ENCODE peak calls at places on chromosomes 4 and X, in four cellular contexts. F is HEK293T, P is WTC11, L is H1. R is an unnamed sample.

GRCh38 chr4:162485486-162485885 is 321.7 kb upstream of the FSTL5 start:
- DNase-seq in L (no peak), F (no peak), P (no peak), R (no peak)

GRCh38 chr4:72357908-72358307 is 211.1 kb downstream of the ADAMTS3 start:
- DNase-seq in F (no peak), P (no peak), L (no peak), R (no peak)

GRCh38 chr4:107283587-107284559 is 247.8 kb upstream of the DKK2 start:
- DNase-seq in F (no peak), P (no peak), L (peak; percentile 27), R (no peak)

GRCh38 chr4:30756553-30756952 is 36.4 kb downstream of the PCDH7 start:
- DNase-seq in L (no peak), P (no peak), F (no peak), R (no peak)

GRCh38 chrX:153400146-153401132 is 711 bp downstream of the PNMA6E start:
- DNase-seq in F (peak; percentile 93), L (peak; percentile 9), P (peak; percentile 73), R (peak; percentile 35)

GRCh38 chrX:136752796-136753195 is 27.9 kb downstream of the ARHGEF6 start:
- DNase-seq in L (no peak), F (no peak), P (no peak), R (no peak)

GRCh38 chr4:84944952-84945351 is 21.5 kb downstream of the WDFY3 start:
- DNase-seq in F (no peak), P (no peak), L (no peak), R (no peak)

GRCh38 chr4:120964596-120964995 is 42.1 kb upstream of the PRDM5 start:
- DNase-seq in L (no peak), F (no peak), P (no peak), R (no peak)

GRCh38 chrX:38206542-38206941 is 14.1 kb downstream of the SRPX start:
- DNase-seq in P (no peak), F (no peak), L (no peak), R (no peak)

GRCh38 chr4:92035666-92036065 is 268.1 kb upstream of the GRID2 start:
- DNase-seq in F (no peak), P (no peak), L (no peak), R (no peak)

GRCh38 chrX:33149085-33149484 is 62.3 kb downstream of the DMD start:
- DNase-seq in P (no peak), L (no peak), F (no peak), R (no peak)

GRCh38 chr4:185711764-185712163 is 100.2 kb downstream of the SORBS2 start:
- DNase-seq in L (no peak), F (no peak), P (no peak), R (no peak)

GRCh38 chrX:17788439-17788838 is 51.1 kb downstream of the SCML1 start:
- DNase-seq in F (peak; percentile 80), P (peak; percentile 50), L (peak; percentile 19), R (peak; percentile 10)

GRCh38 chrX:63513825-63514574 is 162.9 kb upstream of the SPIN4 start:
- DNase-seq in L (no peak), F (no peak), P (no peak), R (no peak)

GRCh38 chr4:125762537-125762936 is 447.8 kb downstream of the FAT4 start:
- DNase-seq in F (no peak), L (no peak), P (no peak), R (no peak)

GRCh38 chr4:153530284-153530995 is 64.3 kb downstream of the TMEM131L start:
- DNase-seq in F (no peak), L (no peak), P (no peak), R (no peak)

GRCh38 chr4:17059192-17059634 is 160.8 kb upstream of the LDB2 start:
- DNase-seq in P (no peak), L (no peak), F (no peak), R (no peak)

GRCh38 chr4:20194079-20195013 is 57.4 kb upstream of the SLIT2 start:
- DNase-seq in F (no peak), P (no peak), L (no peak), R (no peak)

GRCh38 chrX:129925305-129926092 is 19.5 kb downstream of the UTP14A start:
- DNase-seq in F (peak; percentile 83), L (peak; percentile 23), P (peak; percentile 66), R (peak; percentile 44)

GRCh38 chr4:153045111-153045982 is 109.2 kb downstream of the FHDC1 start:
- DNase-seq in F (no peak), L (no peak), P (no peak), R (no peak)

GRCh38 chrX:38052096-38052495 is 45.7 kb downstream of the SYTL5 start:
- DNase-seq in F (no peak), L (no peak), P (no peak), R (peak; percentile 56)

GRCh38 chr4:1501754-1502500 is 95.7 kb upstream of the NKX1-1 start:
- DNase-seq in F (no peak), P (peak; percentile 4), L (no peak), R (no peak)

GRCh38 chr4:140130677-140131076 is 23.3 kb downstream of the MAML3 start:
- DNase-seq in P (no peak), L (no peak), F (no peak), R (peak; percentile 81)

GRCh38 chr4:120843840-120844527 is 78.5 kb downstream of the PRDM5 start:
- DNase-seq in F (peak; percentile 70), P (peak; percentile 60), L (peak; percentile 13), R (no peak)

GRCh38 chr4:25702848-25703247 is 47.2 kb downstream of the SLC34A2 start:
- DNase-seq in L (no peak), F (no peak), P (no peak), R (no peak)

GRCh38 chrX:105658136-105658535 is 164.2 kb upstream of the NRK start:
- DNase-seq in L (no peak), F (no peak), P (no peak), R (no peak)
- TF ChIP-seq SP1 in L (no peak), F (no peak), P (no peak), R (no peak)

DNA sequence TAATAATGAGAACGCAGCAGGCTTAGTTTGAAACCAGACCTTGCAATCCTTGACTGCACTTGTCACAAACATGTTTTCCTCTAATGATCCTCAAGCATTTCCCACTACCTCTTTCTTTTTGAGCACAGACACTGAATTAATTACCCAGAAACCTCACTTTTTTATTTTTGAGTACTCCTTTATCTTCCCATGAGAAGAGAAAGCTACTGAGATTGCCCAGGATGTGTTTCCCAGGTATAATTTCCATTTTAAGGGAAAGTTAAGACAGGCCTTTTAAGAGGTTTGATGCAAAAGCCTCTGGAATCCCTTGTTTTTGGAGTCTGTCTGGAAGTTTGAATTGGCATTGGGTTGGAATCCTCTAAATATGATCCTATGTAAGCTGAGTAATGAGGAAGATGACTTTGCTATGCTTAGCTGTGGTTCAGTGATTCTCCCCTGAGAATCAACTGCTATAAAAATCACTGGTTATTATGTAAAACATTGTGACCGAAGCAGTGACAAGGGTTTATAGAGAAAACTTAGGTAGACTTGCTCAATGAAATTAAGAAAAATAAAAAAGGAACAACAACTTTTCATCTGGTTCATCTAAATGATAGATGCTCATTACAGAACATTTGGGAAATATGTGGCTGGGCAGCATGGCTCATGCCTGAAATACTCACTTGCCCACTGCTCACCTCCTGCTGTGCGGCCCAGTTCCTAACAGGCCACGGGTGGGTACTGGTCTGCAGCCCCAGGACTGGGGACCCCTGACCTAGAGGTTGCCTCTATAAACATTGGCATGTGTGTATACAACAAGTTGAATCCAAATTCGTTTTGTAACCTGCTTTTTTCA is 10.8 kb upstream of the RHOH start:
- DNase-seq in L (no peak), F (no peak), P (no peak), R (no peak)
- TF ChIP-seq SP1 in L (no peak), F (no peak), P (no peak), R (no peak)

DNA sequence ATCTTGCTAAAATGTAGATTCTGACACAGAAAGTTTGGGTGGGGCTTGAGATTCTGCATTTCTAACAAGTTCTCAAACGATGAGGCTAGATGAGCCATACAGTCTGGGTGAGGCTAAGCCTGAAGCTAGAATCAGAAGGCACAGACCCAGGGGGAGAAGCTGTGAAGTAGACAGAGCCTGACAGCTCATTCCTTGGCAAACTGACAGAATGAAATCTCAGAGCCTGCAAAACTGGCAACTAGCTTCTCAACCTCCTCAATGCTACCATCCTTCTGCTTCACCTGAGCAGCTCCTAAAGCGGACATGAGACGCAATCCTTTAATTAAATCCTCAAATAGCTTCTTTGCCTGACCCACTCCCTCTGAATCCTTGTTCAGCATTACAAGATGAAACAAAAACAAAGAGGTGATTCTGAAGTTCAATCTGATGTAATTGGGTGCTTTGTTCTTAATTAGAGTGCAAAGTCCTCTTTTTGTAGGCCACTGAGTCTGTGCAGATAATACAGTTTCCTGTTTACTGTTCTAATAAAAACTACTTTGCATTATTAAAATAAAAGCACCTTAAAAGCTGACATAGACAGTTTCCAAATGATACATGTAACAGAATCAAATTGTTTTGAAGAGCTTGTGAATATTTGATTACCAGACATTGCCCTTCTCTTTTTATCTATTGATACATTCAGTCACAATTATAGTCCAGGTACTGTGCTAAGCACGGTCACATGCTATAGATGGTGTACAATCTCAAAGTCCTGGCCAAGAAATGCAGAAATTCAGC is 71.0 kb upstream of the BMP2K start:
- DNase-seq in L (no peak), P (no peak), F (no peak), R (no peak)
- TF ChIP-seq SP1 in L (no peak), P (no peak), F (no peak), R (no peak)

DNA sequence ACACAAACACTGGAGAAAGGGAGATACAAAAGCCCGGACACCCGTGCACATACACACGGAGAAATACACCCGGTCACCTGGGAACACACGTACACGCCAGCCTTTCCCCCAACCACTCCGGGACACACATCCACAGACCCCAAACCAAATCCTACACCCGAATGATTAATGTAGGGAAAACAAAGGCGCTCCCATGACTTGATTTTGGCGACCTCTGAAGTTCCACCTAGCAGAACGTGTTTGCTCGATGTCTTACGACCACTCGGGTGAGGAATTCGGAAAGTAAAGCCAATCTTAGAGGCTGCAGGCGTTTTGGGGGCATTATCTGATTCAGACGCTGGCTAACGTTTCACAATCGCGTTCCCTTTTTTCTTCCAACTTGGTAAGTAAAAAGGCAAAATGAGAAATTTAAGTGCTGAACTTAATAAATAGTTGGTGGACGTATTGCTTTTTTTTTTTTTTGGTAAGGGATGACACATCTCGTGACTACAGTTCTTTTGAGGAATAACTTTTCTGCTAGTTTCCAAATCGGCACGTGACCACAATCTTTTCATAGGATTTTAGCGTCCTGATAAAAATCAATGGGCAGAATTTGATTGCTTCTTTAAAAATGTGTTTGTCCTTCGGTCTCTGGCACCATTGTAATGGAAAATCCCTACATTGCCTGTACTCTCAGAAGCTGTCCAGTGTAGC is 737 bp downstream of the RAB9A start:
- DNase-seq in P (no peak), L (no peak), F (peak; percentile 18), R (no peak)
- TF ChIP-seq SP1 in P (no peak), L (no peak), F (no peak), R (no peak)

GRCh38 chr4:47485047-47485692 is at the start of gene ATP10D:
- DNase-seq in P (peak; percentile 95), L (peak; percentile 70), F (peak; percentile 76), R (peak; percentile 74)
- TF ChIP-seq SP1 in P (peak; percentile 63), L (peak; percentile 69), F (no peak), R (peak; percentile 35)

GRCh38 chr4:8696369-8697127 is 104.0 kb downstream of the CPZ start:
- DNase-seq in F (no peak), L (no peak), P (no peak), R (no peak)
- TF ChIP-seq SP1 in F (no peak), L (no peak), P (no peak), R (no peak)

GRCh38 chr4:86450189-86450588 is 90.3 kb upstream of the MAPK10 start:
- DNase-seq in P (no peak), F (no peak), L (no peak), R (no peak)

GRCh38 chr4:86451560-86452322 is 91.9 kb upstream of the MAPK10 start:
- DNase-seq in F (no peak), L (no peak), P (no peak), R (no peak)

GRCh38 chr4:86452323-86452995 is 92.6 kb upstream of the MAPK10 start:
- DNase-seq in L (no peak), F (no peak), P (no peak), R (no peak)

GRCh38 chr4:86449746-86450145 is 89.9 kb upstream of the MAPK10 start:
- DNase-seq in F (no peak), L (no peak), P (no peak), R (no peak)

GRCh38 chr4:86450861-86451260 is 91.0 kb upstream of the MAPK10 start:
- DNase-seq in F (no peak), L (no peak), P (no peak), R (no peak)
- TF ChIP-seq SP1 in F (no peak), L (no peak), P (no peak), R (no peak)

R was measured in HCT116.